ENCODE peak calls at places on chromosomes 3 and 15, in four cellular contexts. K is H1, L is HepG2, Q is GM12878. B is an unnamed sample.

GRCh38 chr3:71421820-71422566 is 161.5 kb downstream of the FOXP1 start:
- DNase-seq in K (no peak), L (no peak), Q (peak), B (no peak)

GRCh38 chr3:73827658-73828313 is 203.0 kb upstream of the PDZRN3 start:
- DNase-seq in K (no peak), L (no peak), Q (no peak), B (no peak)

GRCh38 chr3:188170461-188171459 is 16.8 kb downstream of the LPP start:
- DNase-seq in K (no peak), L (peak), Q (no peak), B (no peak)

GRCh38 chr15:44727462-44728231 is 8.7 kb upstream of the TRIM69 start:
- DNase-seq in K (no peak), L (no peak), Q (no peak), B (no peak)

GRCh38 chr3:139935071-139935865 is at the start of gene CLSTN2:
- DNase-seq in K (no peak), L (no peak), Q (no peak), B (peak)

GRCh38 chr15:66650433-66650832 is 51.6 kb upstream of the SMAD6 start:
- DNase-seq in K (no peak), L (peak), Q (no peak), B (peak)

GRCh38 chr15:32959077-32959476 is 235.4 kb downstream of the FMN1 start:
- DNase-seq in K (no peak), L (no peak), Q (no peak), B (no peak)

GRCh38 chr3:66378256-66378655 is 122.6 kb downstream of the LRIG1 start:
- DNase-seq in K (no peak), L (no peak), Q (no peak), B (no peak)

GRCh38 chr15:45910671-45911070 is 275.8 kb downstream of the SQOR start:
- DNase-seq in K (no peak), L (no peak), Q (no peak), B (no peak)

GRCh38 chr3:197226179-197226578 is 72.2 kb downstream of the DLG1 start:
- DNase-seq in K (no peak), L (no peak), Q (no peak), B (no peak)

GRCh38 chr3:142053835-142054234 is 95.5 kb downstream of the TFDP2 start:
- DNase-seq in K (no peak), L (no peak), Q (no peak), B (no peak)

GRCh38 chr3:149145926-149146325 is 16.5 kb downstream of the HPS3 start:
- DNase-seq in K (no peak), L (no peak), Q (no peak), B (no peak)

GRCh38 chr3:191020730-191021405 is 158.4 kb upstream of the GMNC start:
- DNase-seq in K (no peak), L (no peak), Q (no peak), B (no peak)

GRCh38 chr3:88824646-88825303 is 282.6 kb upstream of the EPHA3 start:
- DNase-seq in K (no peak), L (no peak), Q (no peak), B (no peak)

GRCh38 chr3:127445581-127446368 is 144.8 kb downstream of the TPRA1 start:
- DNase-seq in K (no peak), L (no peak), Q (no peak), B (no peak)

GRCh38 chr15:90062023-90062728 is 40.1 kb downstream of the IDH2 start:
- DNase-seq in K (peak), L (no peak), Q (no peak), B (peak)

GRCh38 chr15:66881173-66881905 is 179.3 kb downstream of the SMAD6 start:
- DNase-seq in K (peak), L (no peak), Q (no peak), B (no peak)

GRCh38 chr3:9732753-9733115 is 1.2 kb downstream of the BRPF1 start:
- DNase-seq in K (no peak), L (no peak), Q (no peak), B (peak)

GRCh38 chr3:27454914-27455313 is 29.3 kb downstream of the SLC4A7 start:
- DNase-seq in K (no peak), L (peak), Q (no peak), B (no peak)

GRCh38 chr15:45664451-45664850 is 29.6 kb downstream of the SQOR start:
- DNase-seq in K (no peak), L (no peak), Q (no peak), B (no peak)

GRCh38 chr3:134094491-134094890 is 64.8 kb upstream of the SLCO2A1 start:
- DNase-seq in K (no peak), L (no peak), Q (no peak), B (no peak)

GRCh38 chr3:115254492-115255196 is 107.6 kb upstream of the ZBTB20 start:
- DNase-seq in K (no peak), L (no peak), Q (no peak), B (no peak)

GRCh38 chr3:159950156-159950898 is 38.3 kb upstream of the IL12A start:
- DNase-seq in K (no peak), L (no peak), Q (peak), B (no peak)

GRCh38 chr15:82858932-82859331 is 49.5 kb downstream of the WHAMM start:
- DNase-seq in K (no peak), L (no peak), Q (no peak), B (no peak)

GRCh38 chr3:106542101-106542769 is 673.4 kb upstream of the CBLB start:
- DNase-seq in K (no peak), L (no peak), Q (no peak), B (no peak)

GRCh38 chr3:195770081-195770840 is 41.5 kb downstream of the MUC4 start:
- DNase-seq in K (no peak), L (no peak), Q (no peak), B (no peak)

GRCh38 chr15:90315276-90315982 is 36.7 kb upstream of the ZNF774 start:
- DNase-seq in K (peak), L (peak), Q (no peak), B (no peak)

GRCh38 chr15:52132066-52132465 is 19.5 kb upstream of the BCL2L10 start:
- DNase-seq in K (no peak), L (no peak), Q (no peak), B (no peak)

GRCh38 chr3:51568041-51568440 is 29.5 kb downstream of the RAD54L2 start:
- DNase-seq in K (no peak), L (no peak), Q (no peak), B (no peak)

GRCh38 chr3:45056608-45057301 is 30.7 kb downstream of the CLEC3B start:
- DNase-seq in K (no peak), L (no peak), Q (no peak), B (no peak)

GRCh38 chr3:196774845-196775422 is 35.3 kb downstream of the PAK2 start:
- DNase-seq in K (no peak), L (no peak), Q (no peak), B (no peak)

GRCh38 chr3:116443096-116443793 is 2.0 kb downstream of the LSAMP start:
- DNase-seq in K (no peak), L (no peak), Q (no peak), B (no peak)

GRCh38 chr3:116442331-116443021 is 2.8 kb downstream of the LSAMP start:
- DNase-seq in K (no peak), L (no peak), Q (no peak), B (no peak)

GRCh38 chr3:116445291-116445841 is at the start of gene LSAMP:
- DNase-seq in K (peak), L (no peak), Q (no peak), B (no peak)

GRCh38 chr3:116444819-116445290 is 432 bp downstream of the LSAMP start:
- DNase-seq in K (peak), L (no peak), Q (no peak), B (no peak)

DNA sequence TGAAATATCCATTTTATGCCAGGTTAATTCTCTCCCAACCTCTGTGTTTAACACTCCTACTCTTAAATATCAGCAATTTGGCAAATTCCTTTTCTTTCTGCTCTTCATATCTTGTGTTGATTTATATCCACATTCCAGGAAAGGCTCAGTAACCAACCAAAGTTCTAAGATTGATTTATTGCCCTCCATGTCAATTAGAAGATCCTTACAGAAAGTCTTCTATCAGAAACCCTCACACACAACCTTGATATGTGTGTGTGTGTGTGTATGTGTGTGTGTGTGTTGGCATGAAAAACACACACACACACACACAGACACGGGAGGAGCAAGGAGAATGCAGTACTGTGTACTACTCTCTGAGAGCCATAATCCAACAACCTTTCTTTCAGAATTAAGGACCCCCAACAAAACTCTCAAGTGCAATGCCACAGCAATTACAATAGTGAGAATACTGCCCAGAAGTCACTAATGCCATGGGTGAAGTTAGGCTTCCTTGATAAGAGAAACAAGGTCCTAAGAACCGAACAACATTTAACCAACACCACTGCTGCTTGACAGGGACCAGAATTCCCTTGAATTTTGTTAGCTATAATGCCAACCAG is 1.1 kb downstream of the LSAMP start:
- DNase-seq in K (no peak), L (no peak), Q (no peak), B (no peak)
- TF ChIP-seq EZH2 in K (no peak), L (no peak), Q (no peak), B (no peak)

DNA sequence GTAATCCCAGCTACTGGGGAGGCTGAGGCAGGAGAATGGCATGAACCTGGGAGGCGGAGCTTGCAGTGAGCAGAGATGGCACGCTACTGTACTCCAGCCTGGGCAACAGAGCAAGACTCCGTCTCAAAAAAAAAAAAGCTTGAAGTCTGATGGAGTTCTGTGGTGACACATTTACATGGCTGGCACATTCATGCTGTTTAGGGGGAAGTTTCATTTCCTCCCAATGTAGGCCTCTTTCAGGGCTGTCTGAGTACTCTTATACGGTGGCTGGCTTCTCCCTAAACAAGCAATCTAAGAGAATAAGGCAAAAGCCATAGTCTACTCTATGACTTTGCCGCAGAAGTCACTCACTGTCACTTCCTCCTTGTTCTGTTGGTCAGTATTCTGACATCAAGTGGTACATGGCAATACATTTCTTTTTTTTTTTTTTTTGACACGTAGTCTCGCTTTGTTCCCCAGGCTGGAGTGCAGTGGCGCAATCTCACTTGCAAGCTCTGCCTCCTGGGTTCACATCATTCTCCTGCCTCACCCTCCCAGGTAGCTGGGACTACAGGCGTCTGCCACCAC is 41.2 kb downstream of the OIP5 start:
- DNase-seq in K (no peak), L (no peak), Q (peak), B (no peak)
- TF ChIP-seq HDAC2 in K (no peak), L (no peak), Q (no peak), B (no peak)

DNA sequence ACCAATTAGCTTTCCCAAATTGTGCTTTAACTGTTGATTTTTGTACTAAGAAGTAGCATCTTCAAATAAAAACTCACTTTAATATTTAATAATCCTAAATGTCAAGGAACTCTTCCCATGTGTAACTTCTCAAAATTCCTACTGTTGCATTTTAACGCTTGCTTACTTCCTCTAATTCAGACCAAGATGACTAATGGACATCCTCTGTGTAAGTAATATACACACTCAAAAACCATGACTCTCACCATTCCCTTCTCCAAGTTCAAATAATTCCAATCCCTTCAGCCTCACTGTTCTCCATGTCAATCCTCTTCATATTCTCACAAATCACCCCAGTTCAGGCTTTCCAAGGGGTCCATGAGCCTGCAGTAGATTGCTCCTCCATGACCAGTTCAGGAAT is 13.0 kb downstream of the MRPL46 start:
- DNase-seq in K (no peak), L (no peak), Q (no peak), B (no peak)
- TF ChIP-seq EZH2 in K (no peak), L (no peak), Q (no peak), B (no peak)

GRCh38 chr3:135862361-135862760 is 103.2 kb upstream of the PPP2R3A start:
- DNase-seq in K (no peak), L (no peak), Q (no peak), B (no peak)
- TF ChIP-seq HDAC2 in K (no peak), L (no peak), Q (no peak), B (no peak)

DNA sequence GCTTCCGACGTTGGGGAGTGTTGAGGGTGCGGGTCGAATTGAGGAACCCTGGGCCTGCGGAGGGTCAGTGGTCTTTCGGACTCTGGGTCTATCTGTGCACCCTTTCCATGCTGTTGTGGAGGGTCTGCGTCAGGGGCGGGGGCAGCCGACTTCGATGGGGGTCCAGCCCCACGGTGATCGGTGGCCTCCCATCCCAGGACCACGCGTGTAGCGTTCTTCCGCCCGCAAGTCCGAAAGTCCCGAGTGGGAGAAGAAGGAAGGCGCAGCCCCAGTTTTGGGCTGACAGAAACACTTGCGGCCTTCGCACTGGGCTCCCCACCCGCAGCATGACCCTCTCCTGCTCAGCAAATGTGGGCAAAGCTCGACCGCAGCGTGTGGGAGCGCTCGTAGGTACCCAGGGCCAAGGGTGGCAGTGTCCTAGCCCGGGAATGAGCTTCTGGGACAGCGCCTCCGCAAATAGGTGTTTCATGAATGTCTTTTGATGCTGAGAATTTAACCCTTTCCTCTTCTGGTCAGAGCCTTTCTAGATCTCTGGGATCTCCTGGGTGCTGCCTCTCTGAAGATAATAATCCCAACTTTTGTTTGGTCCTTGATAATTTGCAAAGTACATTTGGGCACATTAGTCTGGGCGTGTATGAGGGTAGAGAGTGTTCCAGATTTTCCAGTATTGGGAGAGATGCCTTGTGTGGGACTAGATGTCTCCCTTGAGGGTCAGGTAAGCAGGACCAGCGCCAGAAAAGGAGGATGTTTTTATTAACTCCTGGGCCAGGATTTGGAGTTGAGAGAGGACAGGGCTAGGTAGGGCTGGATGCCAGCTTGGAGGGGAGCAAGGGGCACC is 2.3 kb upstream of the DLL4 start:
- DNase-seq in K (no peak), L (no peak), Q (no peak), B (no peak)
- TF ChIP-seq EZH2 in K (peak), L (peak), Q (peak), B (no peak)

GRCh38 chr3:186520436-186520835 is 23.7 kb downstream of the CRYGS start:
- DNase-seq in K (no peak), L (no peak), Q (no peak), B (no peak)

GRCh38 chr3:186517218-186517617 is 27.0 kb downstream of the CRYGS start:
- DNase-seq in K (no peak), L (no peak), Q (no peak), B (no peak)

GRCh38 chr3:186516645-186517044 is 27.5 kb downstream of the CRYGS start:
- DNase-seq in K (no peak), L (no peak), Q (no peak), B (no peak)

GRCh38 chr3:186520957-186521842 is 23.0 kb downstream of the CRYGS start:
- DNase-seq in K (peak), L (no peak), Q (peak), B (no peak)

GRCh38 chr3:186519021-186519658 is 25.0 kb downstream of the CRYGS start:
- DNase-seq in K (no peak), L (no peak), Q (peak), B (no peak)
- TF ChIP-seq HDAC2 in K (no peak), L (no peak), Q (no peak), B (no peak)